ENCODE peak calls at places on chromosomes 1 and 21, in six cellular contexts. One of them, this sample, is unnamed.

GRCh38 chr1:117106478-117106877 is 15.1 kb downstream of the TRIM45 start:
- DNase-seq in gastrocnemius medialis: no peak
- DNase-seq in GM23338: no peak
- DNase-seq in CD8-positive, alpha-beta memory T cell: no peak
- DNase-seq in neural progenitor cell: no peak
- DNase-seq in A673: no peak
- DNase-seq in this sample: no peak

GRCh38 chr1:32886012-32886827 is at the start of gene HPCA:
- DNase-seq in gastrocnemius medialis: no peak
- DNase-seq in A673: peak; percentile 69
- DNase-seq in GM23338: peak; percentile 93
- DNase-seq in CD8-positive, alpha-beta memory T cell: peak; percentile 20
- DNase-seq in neural progenitor cell: peak; percentile 96
- DNase-seq in this sample: no peak

GRCh38 chr1:178955391-178955954 is 70.2 kb upstream of the FAM20B start:
- DNase-seq in gastrocnemius medialis: no peak
- DNase-seq in A673: no peak
- DNase-seq in GM23338: no peak
- DNase-seq in CD8-positive, alpha-beta memory T cell: no peak
- DNase-seq in neural progenitor cell: no peak
- DNase-seq in this sample: no peak

GRCh38 chr21:44984792-44985440 is 45.1 kb downstream of the SLX9 start:
- DNase-seq in neural progenitor cell: peak; percentile 34
- DNase-seq in GM23338: peak; percentile 47
- DNase-seq in gastrocnemius medialis: no peak
- DNase-seq in CD8-positive, alpha-beta memory T cell: no peak
- DNase-seq in A673: no peak
- DNase-seq in this sample: no peak

GRCh38 chr1:15410223-15410883 is 665 bp downstream of the EFHD2 start:
- DNase-seq in CD8-positive, alpha-beta memory T cell: no peak
- DNase-seq in gastrocnemius medialis: no peak
- DNase-seq in A673: no peak
- DNase-seq in neural progenitor cell: peak; percentile 35
- DNase-seq in GM23338: no peak
- DNase-seq in this sample: no peak

GRCh38 chr1:58013237-58013636 is 533.3 kb downstream of the OMA1 start:
- DNase-seq in CD8-positive, alpha-beta memory T cell: no peak
- DNase-seq in neural progenitor cell: peak; percentile 41
- DNase-seq in gastrocnemius medialis: no peak
- DNase-seq in A673: no peak
- DNase-seq in GM23338: peak; percentile 57
- DNase-seq in this sample: no peak

GRCh38 chr1:86069757-86070145 is 86.8 kb downstream of the COL24A1 start:
- DNase-seq in A673: no peak
- DNase-seq in CD8-positive, alpha-beta memory T cell: no peak
- DNase-seq in neural progenitor cell: no peak
- DNase-seq in gastrocnemius medialis: no peak
- DNase-seq in GM23338: no peak
- DNase-seq in this sample: no peak

GRCh38 chr1:156480411-156481192 is 20.0 kb downstream of the MEF2D start:
- DNase-seq in neural progenitor cell: peak; percentile 84
- DNase-seq in GM23338: peak; percentile 95
- DNase-seq in gastrocnemius medialis: no peak
- DNase-seq in A673: peak; percentile 83
- DNase-seq in CD8-positive, alpha-beta memory T cell: peak; percentile 74
- DNase-seq in this sample: peak; percentile 82

GRCh38 chr1:8463144-8463927 is 145.4 kb downstream of the SLC45A1 start:
- DNase-seq in CD8-positive, alpha-beta memory T cell: no peak
- DNase-seq in GM23338: no peak
- DNase-seq in neural progenitor cell: no peak
- DNase-seq in gastrocnemius medialis: peak; percentile 32
- DNase-seq in A673: peak; percentile 89
- DNase-seq in this sample: peak; percentile 68

GRCh38 chr1:2046225-2046917 is 3.8 kb upstream of the PRKCZ start:
- DNase-seq in A673: no peak
- DNase-seq in CD8-positive, alpha-beta memory T cell: no peak
- DNase-seq in neural progenitor cell: peak; percentile 84
- DNase-seq in gastrocnemius medialis: no peak
- DNase-seq in GM23338: peak; percentile 92
- DNase-seq in this sample: no peak

GRCh38 chr1:101238681-101239094 is 1.9 kb downstream of the S1PR1 start:
- DNase-seq in gastrocnemius medialis: peak; percentile 52
- DNase-seq in CD8-positive, alpha-beta memory T cell: peak; percentile 78
- DNase-seq in neural progenitor cell: peak; percentile 90
- DNase-seq in GM23338: peak; percentile 93
- DNase-seq in A673: peak; percentile 91
- DNase-seq in this sample: peak; percentile 84
- H3K27ac ChIP-seq in gastrocnemius medialis: peak overlapping the region; percentile 79
- H3K27ac ChIP-seq in CD8-positive, alpha-beta memory T cell: peak overlapping the region; percentile 71
- H3K27ac ChIP-seq in neural progenitor cell: no peak overlapping the region
- H3K27ac ChIP-seq in GM23338: no peak overlapping the region
- H3K27ac ChIP-seq in A673: no peak overlapping the region
- H3K27ac ChIP-seq in this sample: peak overlapping the region; percentile 94

GRCh38 chr1:230694991-230695390 is 18.9 kb downstream of the AGT start:
- DNase-seq in gastrocnemius medialis: no peak
- DNase-seq in neural progenitor cell: no peak
- DNase-seq in A673: no peak
- DNase-seq in GM23338: no peak
- DNase-seq in CD8-positive, alpha-beta memory T cell: no peak
- DNase-seq in this sample: no peak

GRCh38 chr1:230700132-230700531 is 13.8 kb downstream of the AGT start:
- DNase-seq in A673: no peak
- DNase-seq in gastrocnemius medialis: no peak
- DNase-seq in GM23338: no peak
- DNase-seq in neural progenitor cell: no peak
- DNase-seq in CD8-positive, alpha-beta memory T cell: no peak
- DNase-seq in this sample: no peak

GRCh38 chr1:230699716-230700115 is 14.2 kb downstream of the AGT start:
- DNase-seq in gastrocnemius medialis: no peak
- DNase-seq in GM23338: no peak
- DNase-seq in neural progenitor cell: no peak
- DNase-seq in CD8-positive, alpha-beta memory T cell: no peak
- DNase-seq in A673: no peak
- DNase-seq in this sample: no peak

GRCh38 chr1:230696722-230697432 is 17.0 kb downstream of the AGT start:
- DNase-seq in A673: no peak
- DNase-seq in gastrocnemius medialis: no peak
- DNase-seq in neural progenitor cell: no peak
- DNase-seq in GM23338: no peak
- DNase-seq in CD8-positive, alpha-beta memory T cell: no peak
- DNase-seq in this sample: no peak

GRCh38 chr1:230698130-230698529 is 15.8 kb downstream of the AGT start:
- DNase-seq in GM23338: peak; percentile 72
- DNase-seq in A673: no peak
- DNase-seq in neural progenitor cell: peak; percentile 36
- DNase-seq in gastrocnemius medialis: no peak
- DNase-seq in CD8-positive, alpha-beta memory T cell: no peak
- DNase-seq in this sample: no peak
- H3K4me3 ChIP-seq in GM23338: no peak overlapping the region
- H3K4me3 ChIP-seq in A673: no peak overlapping the region
- H3K4me3 ChIP-seq in neural progenitor cell: no peak overlapping the region
- H3K4me3 ChIP-seq in gastrocnemius medialis: no peak overlapping the region
- H3K4me3 ChIP-seq in CD8-positive, alpha-beta memory T cell: no peak overlapping the region
- H3K4me3 ChIP-seq in this sample: no peak overlapping the region

GRCh38 chr1:41455479-41456271 is 28.8 kb downstream of the EDN2 start:
- DNase-seq in neural progenitor cell: no peak
- DNase-seq in GM23338: no peak
- DNase-seq in CD8-positive, alpha-beta memory T cell: no peak
- DNase-seq in gastrocnemius medialis: no peak
- DNase-seq in A673: no peak
- DNase-seq in this sample: no peak
- H3K27ac ChIP-seq in neural progenitor cell: no peak overlapping the region
- H3K27ac ChIP-seq in GM23338: no peak overlapping the region
- H3K27ac ChIP-seq in CD8-positive, alpha-beta memory T cell: no peak overlapping the region
- H3K27ac ChIP-seq in gastrocnemius medialis: no peak overlapping the region
- H3K27ac ChIP-seq in A673: no peak overlapping the region
- H3K27ac ChIP-seq in this sample: no peak overlapping the region

DNA sequence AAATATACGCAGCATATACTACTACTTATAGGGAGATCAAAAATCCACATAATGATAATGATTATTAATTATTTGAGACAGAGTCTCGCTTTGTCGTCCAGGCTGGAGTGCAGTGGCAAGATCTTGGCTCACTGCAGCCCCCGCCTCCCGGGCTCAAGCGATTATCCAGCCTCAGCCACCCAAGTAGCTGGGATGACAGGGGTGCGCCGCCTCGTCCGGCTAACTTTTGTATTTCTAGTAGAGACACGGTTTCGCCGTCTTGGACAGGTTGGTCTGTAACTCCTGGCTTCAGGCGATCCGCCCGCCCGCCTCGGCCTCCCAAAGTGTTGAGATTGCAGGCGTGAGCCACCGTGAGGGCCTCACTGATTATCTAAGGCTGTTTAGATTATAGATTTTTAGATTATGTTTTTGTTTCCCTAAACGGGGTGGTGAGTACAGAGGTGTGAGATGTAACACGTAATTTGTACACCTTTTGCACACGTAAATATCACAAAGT is 548 bp upstream of the SLC25A33 start:
- DNase-seq in A673: no peak
- DNase-seq in CD8-positive, alpha-beta memory T cell: no peak
- DNase-seq in GM23338: no peak
- DNase-seq in gastrocnemius medialis: no peak
- DNase-seq in neural progenitor cell: peak; percentile 27
- DNase-seq in this sample: no peak
- H3K4me3 ChIP-seq in A673: no peak overlapping the region
- H3K4me3 ChIP-seq in CD8-positive, alpha-beta memory T cell: peak overlapping the region; percentile 20
- H3K4me3 ChIP-seq in GM23338: peak overlapping the region; percentile 26
- H3K4me3 ChIP-seq in gastrocnemius medialis: no peak overlapping the region
- H3K4me3 ChIP-seq in neural progenitor cell: no peak overlapping the region
- H3K4me3 ChIP-seq in this sample: peak overlapping the region; percentile 32

GRCh38 chr1:22709891-22710687 is 550 bp upstream of the EPHB2 start:
- DNase-seq in A673: peak; percentile 75
- DNase-seq in gastrocnemius medialis: peak; percentile 9
- DNase-seq in CD8-positive, alpha-beta memory T cell: no peak
- DNase-seq in neural progenitor cell: peak; percentile 85
- DNase-seq in GM23338: peak; percentile 78
- DNase-seq in this sample: no peak

GRCh38 chr1:22708777-22709176 is 1.9 kb upstream of the EPHB2 start:
- DNase-seq in GM23338: no peak
- DNase-seq in neural progenitor cell: no peak
- DNase-seq in CD8-positive, alpha-beta memory T cell: no peak
- DNase-seq in gastrocnemius medialis: no peak
- DNase-seq in A673: no peak
- DNase-seq in this sample: no peak

GRCh38 chr1:22711071-22711470 is 432 bp downstream of the EPHB2 start:
- DNase-seq in neural progenitor cell: peak; percentile 53
- DNase-seq in CD8-positive, alpha-beta memory T cell: no peak
- DNase-seq in GM23338: peak; percentile 45
- DNase-seq in gastrocnemius medialis: no peak
- DNase-seq in A673: no peak
- DNase-seq in this sample: no peak

GRCh38 chr1:22710688-22711024 is at the start of gene EPHB2:
- DNase-seq in CD8-positive, alpha-beta memory T cell: no peak
- DNase-seq in A673: peak; percentile 58
- DNase-seq in gastrocnemius medialis: no peak
- DNase-seq in neural progenitor cell: peak; percentile 82
- DNase-seq in GM23338: peak; percentile 55
- DNase-seq in this sample: peak; percentile 7

DNA sequence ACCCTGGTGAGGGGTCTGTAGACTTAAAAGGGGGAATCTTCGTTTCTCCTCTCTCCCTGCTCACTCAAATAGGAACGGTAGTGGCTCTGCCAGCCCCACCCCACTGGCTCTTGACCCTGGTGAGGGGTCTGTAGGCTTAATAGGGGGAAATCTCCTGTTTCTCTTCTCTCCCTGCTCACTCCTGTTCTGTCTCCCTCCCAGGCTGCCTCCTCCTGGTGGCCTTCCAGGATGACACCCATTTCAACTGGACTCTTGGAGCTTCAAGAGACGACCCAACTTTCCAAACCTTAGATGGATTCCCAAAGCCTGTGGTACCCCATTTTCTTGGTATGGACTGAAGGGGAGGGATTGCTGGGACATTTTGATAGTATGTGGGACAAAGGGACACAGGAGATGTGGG is 1.4 kb upstream of the EPHB2 start:
- DNase-seq in GM23338: peak; percentile 77
- DNase-seq in gastrocnemius medialis: no peak
- DNase-seq in CD8-positive, alpha-beta memory T cell: no peak
- DNase-seq in neural progenitor cell: peak; percentile 48
- DNase-seq in A673: no peak
- DNase-seq in this sample: no peak
- H3K27ac ChIP-seq in GM23338: no peak overlapping the region
- H3K27ac ChIP-seq in gastrocnemius medialis: no peak overlapping the region
- H3K27ac ChIP-seq in CD8-positive, alpha-beta memory T cell: no peak overlapping the region
- H3K27ac ChIP-seq in neural progenitor cell: no peak overlapping the region
- H3K27ac ChIP-seq in A673: no peak overlapping the region
- H3K27ac ChIP-seq in this sample: no peak overlapping the region

GRCh38 chr1:21913763-21914162 is 23.3 kb downstream of the HSPG2 start:
- DNase-seq in gastrocnemius medialis: no peak
- DNase-seq in GM23338: no peak
- DNase-seq in CD8-positive, alpha-beta memory T cell: no peak
- DNase-seq in A673: no peak
- DNase-seq in neural progenitor cell: no peak
- DNase-seq in this sample: no peak
- H3K4me3 ChIP-seq in gastrocnemius medialis: peak overlapping the region; percentile 4
- H3K4me3 ChIP-seq in GM23338: no peak overlapping the region
- H3K4me3 ChIP-seq in CD8-positive, alpha-beta memory T cell: no peak overlapping the region
- H3K4me3 ChIP-seq in A673: no peak overlapping the region
- H3K4me3 ChIP-seq in neural progenitor cell: no peak overlapping the region
- H3K4me3 ChIP-seq in this sample: no peak overlapping the region

This sample was measured in naive thymus-derived CD4-positive, alpha-beta T cell.